ENCODE peak calls at places on chromosomes 11 and 22, in ten cellular contexts. Y is HS-27A; N is effector memory CD4-positive, alpha-beta T cell; Q is aorta; H is tibial nerve; L is NCI-H2107; T is SHP77; P is AML-193; O is midbrain; S is Peyer's patch. B is an unnamed sample.

GRCh38 chr22:17110791-17111550 is 10.2 kb downstream of the TMEM121B start:
- DNase-seq in Y (no peak), N (no peak), Q (peak), H (no peak), L (no peak), T (no peak), P (no peak), O (no peak), S (no peak), B (no peak)

GRCh38 chr11:64987998-64988854 is 8.5 kb downstream of the BATF2 start:
- DNase-seq in Y (no peak), N (no peak), Q (no peak), H (no peak), L (no peak), T (no peak), P (no peak), O (no peak), S (no peak), B (no peak)

GRCh38 chr11:111359223-111360149 is 19.6 kb downstream of the POU2AF1 start:
- DNase-seq in Y (no peak), N (no peak), Q (no peak), H (no peak), L (no peak), T (no peak), P (no peak), O (no peak), S (no peak), B (no peak)

GRCh38 chr11:94749367-94749766 is 18.8 kb upstream of the AMOTL1 start:
- DNase-seq in Y (no peak), N (no peak), Q (no peak), H (no peak), L (no peak), T (no peak), P (no peak), O (no peak), S (no peak), B (no peak)

GRCh38 chr11:67372993-67373915 is at the start of gene CLCF1:
- DNase-seq in Y (no peak), N (peak), Q (peak), H (peak), L (no peak), T (peak), P (peak), O (peak), S (peak), B (no peak)

GRCh38 chr22:36369922-36370781 is 17.6 kb downstream of the MYH9 start:
- DNase-seq in Y (no peak), N (no peak), Q (no peak), H (no peak), L (no peak), T (peak), P (peak), O (no peak), S (no peak), B (no peak)

GRCh38 chr11:77053217-77054013 is 13.4 kb upstream of the CAPN5 start:
- DNase-seq in Y (no peak), N (no peak), Q (no peak), H (no peak), L (no peak), T (no peak), P (no peak), O (no peak), S (no peak), B (no peak)

GRCh38 chr22:32796865-32797573 is 4.5 kb upstream of the TIMP3 start:
- DNase-seq in Y (peak), N (peak), Q (peak), H (peak), L (no peak), T (no peak), P (peak), O (peak), S (no peak), B (peak)

GRCh38 chr11:94171693-94172440 is 43.2 kb downstream of the PANX1 start:
- DNase-seq in Y (no peak), N (no peak), Q (no peak), H (peak), L (no peak), T (peak), P (peak), O (peak), S (peak), B (no peak)

GRCh38 chr11:32088117-32088941 is 2.5 kb upstream of the RCN1 start:
- DNase-seq in Y (peak), N (no peak), Q (peak), H (peak), L (no peak), T (no peak), P (no peak), O (no peak), S (no peak), B (peak)

GRCh38 chr22:22604326-22605073 is 39.9 kb upstream of the GGTLC2 start:
- DNase-seq in Y (no peak), N (no peak), Q (no peak), H (no peak), L (no peak), T (no peak), P (no peak), O (no peak), S (peak), B (no peak)

GRCh38 chr11:18540207-18541009 is 13.7 kb upstream of the TSG101 start:
- DNase-seq in Y (no peak), N (no peak), Q (no peak), H (no peak), L (no peak), T (no peak), P (peak), O (no peak), S (no peak), B (peak)

GRCh38 chr22:39690901-39691620 is 120.5 kb downstream of the CACNA1I start:
- DNase-seq in Y (no peak), N (no peak), Q (no peak), H (no peak), L (no peak), T (no peak), P (no peak), O (no peak), S (no peak), B (no peak)

GRCh38 chr11:37905707-37906417 is 1307.8 kb upstream of the RAG2 start:
- DNase-seq in Y (no peak), N (no peak), Q (no peak), H (no peak), L (no peak), T (peak), P (no peak), O (no peak), S (no peak), B (no peak)

GRCh38 chr11:117232911-117233409 is 489 bp downstream of the RNF214 start:
- DNase-seq in Y (no peak), N (no peak), Q (no peak), H (no peak), L (no peak), T (peak), P (no peak), O (no peak), S (no peak), B (no peak)

GRCh38 chr11:123221074-123221473 is 26.0 kb upstream of the CLMP start:
- DNase-seq in Y (no peak), N (no peak), Q (no peak), H (no peak), L (no peak), T (no peak), P (no peak), O (no peak), S (no peak), B (no peak)

GRCh38 chr11:118673361-118674093 is 5.9 kb downstream of the TREH start:
- DNase-seq in Y (no peak), N (no peak), Q (peak), H (no peak), L (no peak), T (no peak), P (no peak), O (no peak), S (no peak), B (peak)

GRCh38 chr11:72818971-72819370 is 4.8 kb downstream of the ATG16L2 start:
- DNase-seq in Y (no peak), N (no peak), Q (no peak), H (no peak), L (no peak), T (no peak), P (no peak), O (no peak), S (no peak), B (no peak)

GRCh38 chr11:84390441-84391078 is 1104.4 kb upstream of the CCDC90B start:
- DNase-seq in Y (no peak), N (no peak), Q (no peak), H (no peak), L (no peak), T (peak), P (no peak), O (no peak), S (no peak), B (no peak)

GRCh38 chr11:1735271-1735670 is 15.1 kb downstream of the IFITM10 start:
- DNase-seq in Y (no peak), N (no peak), Q (peak), H (no peak), L (no peak), T (no peak), P (no peak), O (no peak), S (no peak), B (no peak)